ENCODE peak calls at places on chromosomes 1 and 21, in seven cellular contexts. Q, W, Z, J, B, O and K are unnamed samples.

GRCh38 chr1:42767510-42767924 is 468 bp downstream of the C1orf50 start:
- DNase-seq in Q (no peak), W (no peak), Z (no peak), J (no peak), B (no peak), O (no peak), K (no peak)

GRCh38 chr1:70487910-70488665 is 77.0 kb downstream of the CTH start:
- DNase-seq in Q (peak), W (no peak), Z (peak), J (peak), B (no peak), O (no peak), K (no peak)

GRCh38 chr1:192546596-192547199 is 28.9 kb upstream of the RGS1 start:
- DNase-seq in Q (no peak), W (no peak), Z (no peak), J (no peak), B (no peak), O (no peak), K (no peak)

GRCh38 chr1:54839824-54840223 is 38.7 kb upstream of the TTC22 start:
- DNase-seq in Q (no peak), W (no peak), Z (no peak), J (no peak), B (no peak), O (no peak), K (no peak)

GRCh38 chr1:59532102-59532501 is 235.2 kb downstream of the FGGY start:
- DNase-seq in Q (no peak), W (no peak), Z (no peak), J (no peak), B (no peak), O (no peak), K (no peak)

GRCh38 chr1:176919386-176920378 is 244.8 kb downstream of the ASTN1 start:
- DNase-seq in Q (no peak), W (no peak), Z (no peak), J (no peak), B (no peak), O (no peak), K (no peak)

GRCh38 chr1:23673086-23673813 is 18.4 kb upstream of the RPL11 start:
- DNase-seq in Q (peak), W (no peak), Z (peak), J (peak), B (no peak), O (peak), K (peak)

GRCh38 chr1:86704972-86705632 is 726 bp downstream of the SH3GLB1 start:
- DNase-seq in Q (peak), W (peak), Z (no peak), J (peak), B (peak), O (peak), K (no peak)

GRCh38 chr1:172002725-172003345 is 161.5 kb downstream of the DNM3 start:
- DNase-seq in Q (peak), W (no peak), Z (peak), J (peak), B (no peak), O (no peak), K (peak)

GRCh38 chr1:15950763-15951295 is 25.1 kb downstream of the ZBTB17 start:
- DNase-seq in Q (peak), W (no peak), Z (no peak), J (peak), B (peak), O (no peak), K (no peak)

GRCh38 chr1:43272161-43272560 is 2.4 kb downstream of the TMEM125 start:
- DNase-seq in Q (no peak), W (no peak), Z (no peak), J (no peak), B (no peak), O (no peak), K (no peak)

GRCh38 chr1:222909586-222909985 is 94.7 kb downstream of the DISP1 start:
- DNase-seq in Q (peak), W (no peak), Z (no peak), J (peak), B (no peak), O (peak), K (no peak)

GRCh38 chr1:97562096-97562495 is 358.7 kb downstream of the DPYD start:
- DNase-seq in Q (no peak), W (no peak), Z (no peak), J (no peak), B (no peak), O (no peak), K (no peak)

GRCh38 chr1:16630661-16631247 is 17.4 kb upstream of the NBPF1 start:
- DNase-seq in Q (no peak), W (no peak), Z (no peak), J (no peak), B (peak), O (peak), K (no peak)

DNA sequence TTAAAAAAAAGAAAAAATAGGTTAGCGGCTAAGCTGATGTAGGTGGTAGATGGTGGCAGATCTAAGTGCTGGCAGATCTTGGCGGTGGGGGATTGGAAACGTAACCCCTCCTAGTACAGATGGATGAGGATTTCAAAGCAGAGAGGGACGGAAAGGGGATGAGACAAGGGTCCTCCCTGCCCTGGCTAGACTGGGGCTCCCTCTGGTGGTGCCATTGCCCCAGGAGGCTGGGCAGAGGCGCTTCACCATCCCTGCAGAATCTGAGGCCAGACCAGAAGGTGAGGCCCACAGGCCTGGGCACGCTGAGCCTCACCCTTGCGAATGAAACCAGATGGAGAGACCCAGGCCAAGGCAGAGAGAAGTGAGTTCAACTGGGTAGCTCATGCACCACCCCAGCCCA is 7.0 kb upstream of the PLEKHA6 start:
- DNase-seq in Q (no peak), W (no peak), Z (no peak), J (no peak), B (no peak), O (no peak), K (no peak)
- TF ChIP-seq CTCF in Q (peak), W (no peak), Z (peak), J (peak), B (peak), O (peak), K (peak)

DNA sequence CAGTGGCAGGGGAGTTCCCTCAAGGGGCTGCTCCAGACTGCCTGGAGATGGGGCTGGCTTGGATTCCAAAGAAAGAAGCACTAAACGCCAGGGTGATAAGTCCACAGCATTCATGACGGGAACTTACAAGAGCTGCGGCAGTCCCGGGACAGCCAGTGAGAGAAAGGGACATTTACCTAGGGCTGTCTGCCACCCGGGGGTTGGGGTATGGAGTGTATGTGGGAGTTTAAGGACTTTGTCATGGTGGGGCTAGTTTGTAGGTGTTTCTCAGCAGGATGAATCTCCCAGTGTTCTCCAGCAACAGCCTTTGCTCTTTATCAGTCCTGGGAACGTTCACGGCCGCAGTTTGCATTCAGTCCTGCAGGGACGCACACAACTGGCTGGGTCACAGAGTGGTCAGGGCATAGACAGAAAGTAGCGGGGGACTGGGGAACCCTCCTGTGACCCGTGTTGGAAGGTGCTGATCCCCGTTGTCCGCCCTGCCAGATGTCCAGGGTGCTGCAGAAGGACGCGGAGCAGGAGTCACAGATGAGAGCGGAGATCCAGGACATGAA is 41.4 kb upstream of the HMGN1 start:
- DNase-seq in Q (no peak), W (no peak), Z (no peak), J (no peak), B (no peak), O (no peak), K (no peak)
- TF ChIP-seq CTCF in Q (no peak), W (no peak), Z (no peak), J (no peak), B (no peak), O (no peak), K (peak)

DNA sequence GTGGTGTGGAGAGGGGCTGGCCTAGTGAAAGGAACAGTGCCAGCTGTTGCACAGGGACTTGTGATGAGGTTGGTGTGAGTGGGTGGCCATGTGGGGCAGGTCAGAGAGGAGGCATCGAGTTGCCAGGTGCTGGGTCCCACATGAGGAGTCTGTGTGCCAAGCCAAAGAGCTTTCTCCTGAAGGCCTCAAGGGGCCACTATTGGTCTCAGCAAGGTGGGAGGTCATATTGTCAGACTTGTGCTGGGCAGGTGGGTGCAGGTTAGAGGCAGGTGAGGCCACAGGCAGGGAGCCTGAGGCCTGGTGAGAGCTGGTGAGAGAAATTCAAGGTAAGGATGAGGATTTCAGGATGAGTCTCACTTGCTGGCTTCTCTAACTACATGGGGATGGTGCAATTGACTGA is 256.8 kb downstream of the DISC1 start:
- DNase-seq in Q (no peak), W (no peak), Z (no peak), J (no peak), B (no peak), O (no peak), K (no peak)
- TF ChIP-seq CTCF in Q (no peak), W (no peak), Z (no peak), J (no peak), B (no peak), O (no peak), K (no peak)

GRCh38 chr1:199041173-199041914 is 402.5 kb downstream of the PTPRC start:
- DNase-seq in Q (no peak), W (no peak), Z (no peak), J (no peak), B (no peak), O (no peak), K (no peak)

GRCh38 chr1:199042193-199042592 is 403.4 kb downstream of the PTPRC start:
- DNase-seq in Q (no peak), W (no peak), Z (no peak), J (no peak), B (no peak), O (no peak), K (no peak)

GRCh38 chr1:199044191-199044590 is 405.4 kb downstream of the PTPRC start:
- DNase-seq in Q (no peak), W (no peak), Z (no peak), J (no peak), B (no peak), O (no peak), K (no peak)

DNA sequence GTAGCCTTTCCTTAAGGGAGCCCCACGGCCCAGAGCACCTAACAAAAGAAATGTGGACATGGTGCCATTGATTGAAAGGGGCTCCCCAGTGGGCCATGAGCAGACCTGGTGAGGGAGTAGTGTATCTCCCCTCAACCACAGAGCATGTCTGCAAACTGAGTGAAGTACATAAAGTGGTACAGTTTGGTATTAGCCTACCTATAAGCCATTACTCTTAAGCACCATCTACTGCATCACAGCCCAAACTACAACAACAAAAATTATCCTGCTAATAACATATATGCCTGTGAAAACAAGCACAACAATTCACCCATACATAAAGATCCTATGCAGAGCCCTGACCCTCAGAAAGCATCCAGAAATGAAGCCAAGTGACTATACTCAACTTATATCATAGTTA is 407.8 kb downstream of the PTPRC start:
- DNase-seq in Q (peak), W (no peak), Z (no peak), J (no peak), B (no peak), O (no peak), K (no peak)
- TF ChIP-seq CTCF in Q (no peak), W (no peak), Z (no peak), J (peak), B (no peak), O (no peak), K (no peak)

GRCh38 chr1:228650946-228651345 is 84.3 kb upstream of the RHOU start:
- DNase-seq in Q (no peak), W (no peak), Z (no peak), J (no peak), B (no peak), O (no peak), K (no peak)

GRCh38 chr1:228648647-228649383 is 86.5 kb upstream of the RHOU start:
- DNase-seq in Q (no peak), W (no peak), Z (no peak), J (no peak), B (no peak), O (no peak), K (no peak)

GRCh38 chr1:228647523-228648444 is 87.5 kb upstream of the RHOU start:
- DNase-seq in Q (peak), W (no peak), Z (peak), J (peak), B (peak), O (no peak), K (no peak)

GRCh38 chr1:228646717-228647522 is 88.4 kb upstream of the RHOU start:
- DNase-seq in Q (peak), W (no peak), Z (no peak), J (peak), B (peak), O (no peak), K (no peak)

DNA sequence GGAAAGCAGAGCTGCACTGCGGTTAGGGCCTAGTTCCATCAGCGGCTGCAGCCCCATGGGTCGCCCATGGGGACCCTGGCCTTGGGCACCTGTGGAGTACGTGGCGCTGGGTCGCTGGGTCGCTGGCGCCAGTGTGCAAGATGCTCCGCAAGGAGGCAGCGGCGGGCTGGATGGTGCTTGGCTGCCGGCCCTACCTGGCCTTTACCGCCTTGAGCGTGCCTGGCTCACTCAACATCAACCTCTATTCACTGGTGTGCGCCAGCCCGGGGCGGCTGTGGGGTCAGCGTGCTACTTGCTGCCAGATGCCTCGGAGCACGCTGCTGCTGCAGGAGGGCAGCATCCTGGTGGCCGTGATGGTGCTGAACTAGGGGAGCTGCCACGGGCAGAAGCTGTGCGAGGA is 85.1 kb upstream of the RHOU start:
- DNase-seq in Q (no peak), W (no peak), Z (no peak), J (no peak), B (peak), O (no peak), K (no peak)
- TF ChIP-seq CTCF in Q (no peak), W (no peak), Z (no peak), J (no peak), B (no peak), O (no peak), K (no peak)

GRCh38 chr1:25487628-25488027 is 55.8 kb upstream of the LDLRAP1 start:
- DNase-seq in Q (no peak), W (no peak), Z (peak), J (no peak), B (no peak), O (no peak), K (no peak)
- TF ChIP-seq CTCF in Q (peak), W (no peak), Z (peak), J (peak), B (peak), O (peak), K (peak)

GRCh38 chr1:56806804-56807203 is 12.4 kb downstream of the FYB2 start:
- DNase-seq in Q (no peak), W (no peak), Z (no peak), J (no peak), B (no peak), O (no peak), K (no peak)
- TF ChIP-seq CTCF in Q (no peak), W (no peak), Z (no peak), J (no peak), B (peak), O (no peak), K (no peak)